ENCODE peak calls at places on chromosomes 5 and 9, in seven cellular contexts. L is CD8-positive, alpha-beta T cell; H is PC-3; A is choroid plexus epithelial cell; S is cardiac fibroblast; U is natural killer cell; T is HFFc6. B is an unnamed sample.

GRCh38 chr9:121299125-121299466 is 31.1 kb downstream of the GSN start:
- DNase-seq in L (no peak), H (no peak), A (no peak), S (no peak), U (no peak), T (no peak), B (no peak)

GRCh38 chr9:90741036-90741435 is 60.6 kb upstream of the SYK start:
- DNase-seq in L (no peak), H (no peak), A (no peak), S (no peak), U (no peak), T (no peak), B (no peak)

GRCh38 chr5:138353550-138353893 is 1.0 kb downstream of the KDM3B start:
- DNase-seq in L (no peak), H (no peak), A (no peak), S (no peak), U (no peak), T (no peak), B (no peak)

GRCh38 chr5:158880514-158881001 is 219.2 kb downstream of the EBF1 start:
- DNase-seq in L (no peak), H (peak), A (peak), S (peak), U (no peak), T (no peak), B (no peak)

GRCh38 chr9:95509851-95510529 is 6.8 kb downstream of the PTCH1 start:
- DNase-seq in L (no peak), H (no peak), A (no peak), S (peak), U (no peak), T (peak), B (no peak)

GRCh38 chr9:97109194-97109811 is 70.4 kb upstream of the CTSV start:
- DNase-seq in L (no peak), H (peak), A (peak), S (peak), U (no peak), T (peak), B (no peak)

GRCh38 chr9:110143969-110144545 is 63.9 kb downstream of the C9orf152 start:
- DNase-seq in L (no peak), H (no peak), A (no peak), S (no peak), U (no peak), T (no peak), B (no peak)

GRCh38 chr9:3830296-3830695 is 304.5 kb upstream of the RFX3 start:
- DNase-seq in L (no peak), H (peak), A (no peak), S (peak), U (no peak), T (no peak), B (no peak)

GRCh38 chr5:103446813-103447212 is 115.8 kb downstream of the NUDT12 start:
- DNase-seq in L (no peak), H (peak), A (no peak), S (peak), U (no peak), T (peak), B (no peak)

GRCh38 chr5:6576861-6577501 is 55.9 kb downstream of the NSUN2 start:
- DNase-seq in L (peak), H (peak), A (peak), S (peak), U (no peak), T (peak), B (peak)

GRCh38 chr9:95626885-95627558 is 110.3 kb upstream of the PTCH1 start:
- DNase-seq in L (no peak), H (no peak), A (no peak), S (peak), U (peak), T (no peak), B (no peak)

GRCh38 chr5:30355675-30356074 is 837.8 kb upstream of the CDH6 start:
- DNase-seq in L (no peak), H (peak), A (no peak), S (no peak), U (no peak), T (no peak), B (no peak)

GRCh38 chr5:34923694-34924461 is 5.5 kb upstream of the DNAJC21 start:
- DNase-seq in L (no peak), H (peak), A (peak), S (peak), U (no peak), T (peak), B (no peak)

GRCh38 chr5:30894811-30895210 is 298.7 kb upstream of the CDH6 start:
- DNase-seq in L (no peak), H (peak), A (peak), S (peak), U (no peak), T (no peak), B (no peak)

GRCh38 chr9:447230-448025 is 232.8 kb downstream of the DOCK8 start:
- DNase-seq in L (peak), H (peak), A (peak), S (peak), U (peak), T (peak), B (no peak)

GRCh38 chr5:39624268-39624886 is 199.6 kb upstream of the DAB2 start:
- DNase-seq in L (no peak), H (peak), A (peak), S (peak), U (no peak), T (no peak), B (no peak)

DNA sequence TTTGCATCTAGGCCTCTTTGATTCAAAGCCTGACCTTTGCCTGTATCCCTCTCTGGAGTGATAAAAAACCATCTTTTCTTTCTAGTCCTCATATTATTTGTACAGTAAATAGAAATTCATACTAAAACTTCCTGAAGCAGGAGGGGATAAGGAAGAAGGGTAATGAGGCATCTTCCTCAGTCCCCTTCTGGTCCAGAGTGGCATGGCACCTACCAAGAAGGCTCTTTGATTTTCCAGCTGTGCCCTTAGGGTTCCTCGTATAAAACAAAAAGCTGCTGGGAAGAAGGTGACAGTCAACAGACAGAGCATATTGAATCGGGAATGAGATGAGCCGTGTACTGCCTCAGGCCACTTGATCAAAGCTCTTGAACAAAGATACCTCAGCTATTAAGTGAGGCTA is 71.9 kb upstream of the SPDL1 start:
- DNase-seq in L (no peak), H (no peak), A (no peak), S (no peak), U (no peak), T (no peak), B (no peak)
- TF ChIP-seq CTCF in L (no peak), H (peak), A (peak), S (peak), U (no peak), T (peak), B (peak)

GRCh38 chr5:135310328-135310989 is 88.6 kb downstream of the MACROH2A1 start:
- DNase-seq in L (no peak), H (peak), A (peak), S (peak), U (no peak), T (peak), B (peak)

GRCh38 chr5:135308245-135308644 is 90.8 kb downstream of the MACROH2A1 start:
- DNase-seq in L (peak), H (peak), A (peak), S (peak), U (no peak), T (peak), B (peak)

GRCh38 chr5:135309391-135310327 is 89.4 kb downstream of the MACROH2A1 start:
- DNase-seq in L (no peak), H (peak), A (no peak), S (no peak), U (no peak), T (peak), B (peak)

GRCh38 chr5:135307143-135307903 is 91.7 kb downstream of the MACROH2A1 start:
- DNase-seq in L (peak), H (no peak), A (no peak), S (no peak), U (no peak), T (no peak), B (no peak)

DNA sequence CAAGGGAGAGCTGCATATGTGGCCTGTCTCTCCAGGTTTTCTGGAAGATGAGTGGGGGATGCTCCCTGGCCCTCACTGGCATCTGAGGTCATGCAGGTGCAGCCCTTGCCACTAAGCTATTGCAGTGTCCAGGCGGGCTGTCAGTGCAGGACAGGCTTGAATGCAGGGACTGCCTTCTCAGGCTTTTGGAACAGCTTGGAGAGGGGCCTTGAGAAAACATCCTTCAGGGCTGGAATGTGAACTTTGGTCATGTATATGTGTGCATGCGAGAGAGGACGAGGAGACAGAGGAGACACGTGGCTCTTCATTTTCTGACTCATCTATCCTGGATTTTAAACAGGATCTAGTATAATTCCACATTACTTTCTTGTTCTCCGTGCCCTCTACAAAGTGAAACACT is 90.3 kb downstream of the MACROH2A1 start:
- DNase-seq in L (no peak), H (peak), A (peak), S (peak), U (no peak), T (peak), B (peak)
- TF ChIP-seq CTCF in L (no peak), H (no peak), A (no peak), S (no peak), U (no peak), T (no peak), B (no peak)

GRCh38 chr5:44907396-44907795 is 98.6 kb downstream of the MRPS30 start:
- DNase-seq in L (no peak), H (no peak), A (no peak), S (no peak), U (no peak), T (no peak), B (no peak)

GRCh38 chr5:44914221-44914620 is 105.5 kb downstream of the MRPS30 start:
- DNase-seq in L (no peak), H (no peak), A (no peak), S (no peak), U (no peak), T (no peak), B (no peak)

GRCh38 chr5:44911501-44911900 is 102.8 kb downstream of the MRPS30 start:
- DNase-seq in L (no peak), H (no peak), A (no peak), S (no peak), U (no peak), T (no peak), B (no peak)

GRCh38 chr5:44909009-44909408 is 100.3 kb downstream of the MRPS30 start:
- DNase-seq in L (no peak), H (no peak), A (no peak), S (no peak), U (no peak), T (no peak), B (no peak)
- TF ChIP-seq CTCF in L (no peak), H (no peak), A (no peak), S (no peak), U (no peak), T (no peak), B (no peak)

GRCh38 chr9:108889649-108890067 is 27.6 kb downstream of the ACTL7A start:
- DNase-seq in L (no peak), H (no peak), A (peak), S (peak), U (no peak), T (peak), B (no peak)
- TF ChIP-seq CTCF in L (no peak), H (peak), A (peak), S (peak), U (no peak), T (no peak), B (no peak)

GRCh38 chr5:129361441-129362025 is 98.6 kb upstream of the ADAMTS19 start:
- DNase-seq in L (no peak), H (peak), A (peak), S (peak), U (no peak), T (no peak), B (no peak)
- TF ChIP-seq CTCF in L (no peak), H (peak), A (peak), S (peak), U (no peak), T (peak), B (peak)

GRCh38 chr5:80711938-80712337 is 57.2 kb upstream of the DHFR start:
- DNase-seq in L (no peak), H (peak), A (peak), S (peak), U (no peak), T (peak), B (no peak)
- TF ChIP-seq CTCF in L (no peak), H (peak), A (peak), S (peak), U (no peak), T (peak), B (peak)

GRCh38 chr5:74034738-74035137 is 408.7 kb downstream of the ARHGEF28 start:
- DNase-seq in L (no peak), H (peak), A (peak), S (peak), U (no peak), T (peak), B (no peak)

GRCh38 chr5:74040065-74040551 is 414.1 kb downstream of the ARHGEF28 start:
- DNase-seq in L (no peak), H (peak), A (peak), S (peak), U (no peak), T (peak), B (no peak)

GRCh38 chr5:74031536-74031935 is 405.5 kb downstream of the ARHGEF28 start:
- DNase-seq in L (no peak), H (no peak), A (no peak), S (no peak), U (no peak), T (no peak), B (no peak)

GRCh38 chr5:74032617-74033016 is 406.6 kb downstream of the ARHGEF28 start:
- DNase-seq in L (no peak), H (no peak), A (no peak), S (no peak), U (no peak), T (no peak), B (no peak)

DNA sequence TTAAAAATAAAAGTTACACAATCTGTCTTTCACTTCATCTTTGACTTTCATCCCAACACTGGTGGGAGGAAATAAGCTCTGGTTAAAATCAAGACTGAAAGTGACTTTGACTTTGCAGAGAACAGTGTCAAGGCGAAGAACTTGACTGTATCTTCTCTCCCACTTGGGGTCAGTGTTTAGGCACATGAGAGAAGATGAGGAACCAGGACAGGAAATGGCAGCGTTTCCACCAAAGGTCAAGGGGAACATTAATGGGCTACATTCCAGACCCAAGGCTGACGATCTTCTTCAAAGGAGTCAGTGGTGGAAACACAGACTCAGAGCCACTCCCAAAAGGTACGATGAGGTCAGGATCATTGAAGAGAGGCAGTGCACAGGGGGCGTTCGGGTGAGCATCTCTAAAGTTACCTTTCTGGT is 409.5 kb downstream of the ARHGEF28 start:
- DNase-seq in L (no peak), H (peak), A (peak), S (peak), U (no peak), T (peak), B (no peak)
- TF ChIP-seq CTCF in L (no peak), H (peak), A (peak), S (peak), U (no peak), T (peak), B (peak)

B was measured in type B pancreatic cell.